ENCODE peak calls at places on chromosomes 3 and 15, in six cellular contexts. U is left lung, C is prostate gland, S is AG04450, B is gastrocnemius medialis, N is astrocyte. E is an unnamed sample.
A peak's percentile ranks its signal among the peaks of the same experiment; 100 is the strongest.

GRCh38 chr3:159534496-159534895 is 454.1 kb upstream of the IL12A start:
- DNase-seq in U (no peak), C (no peak), S (no peak), B (no peak), N (no peak), E (no peak)

GRCh38 chr3:17398959-17399551 is 343.4 kb downstream of the TBC1D5 start:
- DNase-seq in U (no peak), C (no peak), S (no peak), B (no peak), N (no peak), E (no peak)

GRCh38 chr3:52892625-52893311 is 4.6 kb downstream of the STIMATE start:
- DNase-seq in U (no peak), C (no peak), S (no peak), B (no peak), N (no peak), E (peak; percentile 14)

GRCh38 chr15:77830041-77830440 is 197.3 kb upstream of the LINGO1 start:
- DNase-seq in U (no peak), C (no peak), S (no peak), B (no peak), N (peak; percentile 96), E (no peak)

GRCh38 chr3:71166839-71167238 is 416.7 kb downstream of the FOXP1 start:
- DNase-seq in U (no peak), C (no peak), S (no peak), B (no peak), N (no peak), E (no peak)

GRCh38 chr3:66828303-66828702 is 169.8 kb upstream of the KBTBD8 start:
- DNase-seq in U (no peak), C (no peak), S (no peak), B (no peak), N (no peak), E (no peak)

GRCh38 chr3:9340450-9341009 is 22.3 kb upstream of the THUMPD3 start:
- DNase-seq in U (no peak), C (no peak), S (no peak), B (no peak), N (peak; percentile 85), E (no peak)

GRCh38 chr15:44033894-44034293 is 161.2 kb downstream of the FRMD5 start:
- DNase-seq in U (no peak), C (no peak), S (no peak), B (no peak), N (peak; percentile 66), E (no peak)

GRCh38 chr3:135917076-135917475 is 48.5 kb upstream of the PPP2R3A start:
- DNase-seq in U (no peak), C (no peak), S (no peak), B (peak; percentile 51), N (no peak), E (no peak)

GRCh38 chr15:101411085-101411484 is 78.4 kb downstream of the PCSK6 start:
- DNase-seq in U (no peak), C (peak; percentile 48), S (no peak), B (no peak), N (no peak), E (no peak)

GRCh38 chr15:20294651-20295237 is 246.9 kb downstream of the GOLGA6L6 start:
- DNase-seq in U (peak; percentile 91), C (no peak), S (no peak), B (no peak), N (no peak), E (no peak)

GRCh38 chr15:29873942-29874341 is 51.7 kb upstream of the TJP1 start:
- DNase-seq in U (no peak), C (no peak), S (no peak), B (no peak), N (no peak), E (no peak)

GRCh38 chr3:140822381-140823047 is 119.1 kb upstream of the SLC25A36 start:
- DNase-seq in U (no peak), C (no peak), S (no peak), B (no peak), N (no peak), E (no peak)

GRCh38 chr3:101762041-101762646 is 16.9 kb upstream of the NXPE3 start:
- DNase-seq in U (no peak), C (no peak), S (no peak), B (no peak), N (no peak), E (no peak)

GRCh38 chr3:54046677-54047214 is 75.6 kb upstream of the CACNA2D3 start:
- DNase-seq in U (no peak), C (no peak), S (no peak), B (no peak), N (peak; percentile 92), E (no peak)

GRCh38 chr3:127457094-127457475 is 133.4 kb downstream of the TPRA1 start:
- DNase-seq in U (peak; percentile 84), C (no peak), S (no peak), B (no peak), N (peak; percentile 55), E (no peak)

GRCh38 chr15:29686445-29687203 is 135.6 kb downstream of the TJP1 start:
- DNase-seq in U (no peak), C (no peak), S (no peak), B (no peak), N (no peak), E (no peak)

GRCh38 chr3:13767896-13768295 is 112.0 kb downstream of the WNT7A start:
- DNase-seq in U (peak; percentile 47), C (no peak), S (no peak), B (no peak), N (no peak), E (no peak)

GRCh38 chr3:186515115-186515514 is 29.1 kb downstream of the CRYGS start:
- DNase-seq in U (no peak), C (no peak), S (no peak), B (no peak), N (no peak), E (no peak)

GRCh38 chr3:127439621-127440020 is 150.9 kb downstream of the TPRA1 start:
- DNase-seq in U (no peak), C (no peak), S (no peak), B (no peak), N (no peak), E (no peak)

GRCh38 chr3:51814034-51814433 is 35.0 kb upstream of the IQCF6 start:
- DNase-seq in U (no peak), C (no peak), S (no peak), B (no peak), N (no peak), E (no peak)

GRCh38 chr15:69074011-69074842 is 59.7 kb downstream of the NOX5 start:
- DNase-seq in U (peak; percentile 85), C (peak; percentile 51), S (no peak), B (no peak), N (peak; percentile 66), E (no peak)

GRCh38 chr3:69983546-69984265 is 15.8 kb upstream of the SAMMSON start:
- DNase-seq in U (no peak), C (no peak), S (no peak), B (no peak), N (no peak), E (no peak)

GRCh38 chr3:29683306-29683993 is 402.6 kb downstream of the RBMS3 start:
- DNase-seq in U (no peak), C (no peak), S (no peak), B (no peak), N (peak; percentile 77), E (no peak)

GRCh38 chr3:113211370-113212154 is at the start of gene BOC:
- DNase-seq in U (no peak), C (peak; percentile 36), S (no peak), B (no peak), N (peak; percentile 73), E (no peak)

DNA sequence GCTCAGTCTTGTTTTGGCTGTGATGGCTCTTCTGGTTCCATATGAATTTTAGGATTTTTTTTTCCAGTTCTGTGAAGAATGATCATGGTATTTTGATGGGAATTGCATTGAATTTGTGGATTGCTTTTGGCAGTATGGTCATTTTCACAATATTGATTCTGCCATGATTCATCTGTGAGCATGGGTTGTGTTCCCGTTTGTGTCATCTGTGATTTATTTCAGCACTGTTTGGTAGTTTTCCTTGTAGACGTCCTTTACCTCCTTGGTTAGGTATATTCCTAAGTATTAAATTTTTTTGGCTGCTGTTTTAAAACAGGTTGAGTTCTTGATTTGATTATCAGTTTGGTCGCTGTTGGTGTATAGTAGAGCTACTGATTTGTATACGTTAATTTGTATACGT is 18.5 kb downstream of the TCF12 start:
- DNase-seq in U (no peak), C (no peak), S (no peak), B (no peak), N (no peak), E (no peak)
- H3K9me3 ChIP-seq in U (no peaks in the 10 kb centered on the region), C (no peaks in the 10 kb centered on the region), S (no peaks in the 10 kb centered on the region), B (no peaks in the 10 kb centered on the region), N (no peaks in the 10 kb centered on the region), E (no peaks in the 10 kb centered on the region)

GRCh38 chr3:195269375-195270078 is 1.4 kb downstream of the XXYLT1 start:
- DNase-seq in U (peak; percentile 34), C (no peak), S (no peak), B (no peak), N (no peak), E (no peak)
- H3K9me3 ChIP-seq in U (no peaks in the 10 kb centered on the region), C (no peaks in the 10 kb centered on the region), S (no peaks in the 10 kb centered on the region), B (no peaks in the 10 kb centered on the region), N (no peaks in the 10 kb centered on the region), E (no peaks in the 10 kb centered on the region)

GRCh38 chr3:149831321-149831720 is 18.3 kb downstream of the RNF13 start:
- DNase-seq in U (no peak), C (no peak), S (no peak), B (no peak), N (no peak), E (no peak)
- H3K9me3 ChIP-seq in U (peaks cover 50% of the 10 kb centered on the region), C (no peaks in the 10 kb centered on the region), S (peaks cover 7% of the 10 kb centered on the region), B (no peaks in the 10 kb centered on the region), N (peaks cover 9% of the 10 kb centered on the region), E (peaks cover 4% of the 10 kb centered on the region)

DNA sequence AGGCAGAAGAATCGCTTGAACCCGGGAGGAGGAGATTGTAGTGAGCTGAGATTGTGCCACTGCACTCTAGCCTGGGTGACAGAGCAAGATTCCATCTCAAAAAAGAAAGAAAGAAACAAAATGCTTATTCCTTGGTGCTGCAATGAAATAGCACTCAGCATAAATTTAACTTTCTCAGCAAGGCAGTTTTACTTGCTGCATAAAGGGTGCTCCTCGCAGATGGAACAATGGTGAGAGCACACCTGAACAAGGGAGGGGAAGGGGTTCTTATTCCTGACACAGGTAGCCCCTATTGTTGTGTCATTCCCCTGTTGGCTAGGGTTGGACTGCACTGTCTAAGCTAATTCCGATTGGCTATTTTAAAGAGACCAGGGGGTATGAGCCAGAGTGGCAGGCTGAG is 17.1 kb downstream of the PAK2 start:
- DNase-seq in U (no peak), C (no peak), S (no peak), B (no peak), N (no peak), E (no peak)
- H3K9me3 ChIP-seq in U (peaks cover 18% of the 10 kb centered on the region), C (no peaks in the 10 kb centered on the region), S (peaks cover 17% of the 10 kb centered on the region), B (no peaks in the 10 kb centered on the region), N (peaks cover 5% of the 10 kb centered on the region), E (peaks cover 9% of the 10 kb centered on the region)

DNA sequence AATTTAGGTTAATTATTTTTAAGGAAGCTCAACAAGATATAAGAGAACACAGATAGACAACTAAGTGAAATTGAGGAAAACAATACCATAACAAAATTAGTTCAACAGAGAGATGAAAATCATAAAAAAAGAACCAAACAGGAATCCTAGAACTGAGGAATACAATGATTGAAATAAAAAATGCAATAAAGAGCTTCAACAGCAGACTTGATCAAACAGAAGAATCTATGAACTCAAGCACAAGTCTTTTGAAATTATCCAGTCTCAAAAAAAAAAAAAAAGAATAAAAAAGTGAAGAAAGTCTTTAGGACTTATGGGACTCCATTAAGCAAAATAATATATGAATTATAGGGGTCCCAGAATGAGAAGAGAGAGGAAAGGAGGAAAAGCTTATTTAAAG is 42.0 kb upstream of the GNB4 start:
- DNase-seq in U (no peak), C (no peak), S (no peak), B (no peak), N (no peak), E (no peak)
- H3K9me3 ChIP-seq in U (peaks cover 68% of the 10 kb centered on the region), C (no peaks in the 10 kb centered on the region), S (peaks cover 8% of the 10 kb centered on the region), B (no peaks in the 10 kb centered on the region), N (peaks cover 3% of the 10 kb centered on the region), E (no peaks in the 10 kb centered on the region)

GRCh38 chr3:138646527-138646926 is 38.0 kb downstream of the FAIM start:
- DNase-seq in U (no peak), C (no peak), S (no peak), B (no peak), N (no peak), E (no peak)
- H3K9me3 ChIP-seq in U (peaks cover 63% of the 10 kb centered on the region), C (no peaks in the 10 kb centered on the region), S (peaks cover 12% of the 10 kb centered on the region), B (no peaks in the 10 kb centered on the region), N (peaks cover 4% of the 10 kb centered on the region), E (no peaks in the 10 kb centered on the region)

E was measured in T-helper 17 cell.